ENCODE peak calls at places on chromosomes 3 and 15, in eight cellular contexts. One of them, this sample, is unnamed.
A peak's percentile ranks its signal among the peaks of the same experiment; 100 is the strongest.

GRCh38 chr3:185152433-185153169 is at the start of gene C3orf70:
- DNase-seq in body of pancreas: peak; percentile 53
- DNase-seq in heart left ventricle: peak; percentile 80
- DNase-seq in breast epithelium: no peak
- DNase-seq in transverse colon: peak; percentile 69
- DNase-seq in stomach: peak; percentile 60
- DNase-seq in K562: peak; percentile 74
- DNase-seq in esophagus muscularis mucosa: no peak
- DNase-seq in this sample: peak; percentile 23

GRCh38 chr3:23100106-23100505 is 103.0 kb upstream of the UBE2E2 start:
- DNase-seq in body of pancreas: no peak
- DNase-seq in heart left ventricle: no peak
- DNase-seq in breast epithelium: no peak
- DNase-seq in transverse colon: no peak
- DNase-seq in stomach: no peak
- DNase-seq in K562: no peak
- DNase-seq in esophagus muscularis mucosa: no peak
- DNase-seq in this sample: no peak

GRCh38 chr3:177705976-177706866 is 508.9 kb upstream of the TBL1XR1 start:
- DNase-seq in body of pancreas: peak; percentile 12
- DNase-seq in heart left ventricle: peak; percentile 69
- DNase-seq in breast epithelium: no peak
- DNase-seq in transverse colon: no peak
- DNase-seq in stomach: no peak
- DNase-seq in K562: no peak
- DNase-seq in esophagus muscularis mucosa: no peak
- DNase-seq in this sample: peak; percentile 58

GRCh38 chr3:16536996-16537395 is 23.5 kb upstream of the RFTN1 start:
- DNase-seq in body of pancreas: no peak
- DNase-seq in heart left ventricle: no peak
- DNase-seq in breast epithelium: no peak
- DNase-seq in transverse colon: no peak
- DNase-seq in stomach: no peak
- DNase-seq in K562: no peak
- DNase-seq in esophagus muscularis mucosa: peak; percentile 83
- DNase-seq in this sample: no peak

GRCh38 chr3:127418560-127419099 is 130.8 kb upstream of the PRR20G start:
- DNase-seq in body of pancreas: no peak
- DNase-seq in heart left ventricle: no peak
- DNase-seq in breast epithelium: no peak
- DNase-seq in transverse colon: no peak
- DNase-seq in stomach: no peak
- DNase-seq in K562: no peak
- DNase-seq in esophagus muscularis mucosa: no peak
- DNase-seq in this sample: no peak

GRCh38 chr3:134309987-134310700 is 59.5 kb upstream of the RYK start:
- DNase-seq in body of pancreas: no peak
- DNase-seq in heart left ventricle: no peak
- DNase-seq in breast epithelium: no peak
- DNase-seq in transverse colon: peak; percentile 43
- DNase-seq in stomach: no peak
- DNase-seq in K562: no peak
- DNase-seq in esophagus muscularis mucosa: no peak
- DNase-seq in this sample: peak; percentile 48

GRCh38 chr15:52261498-52262242 is 33.9 kb downstream of the MYO5C start:
- DNase-seq in body of pancreas: peak; percentile 68
- DNase-seq in heart left ventricle: no peak
- DNase-seq in breast epithelium: no peak
- DNase-seq in transverse colon: peak; percentile 61
- DNase-seq in stomach: peak; percentile 65
- DNase-seq in K562: no peak
- DNase-seq in esophagus muscularis mucosa: no peak
- DNase-seq in this sample: peak; percentile 68

GRCh38 chr3:79369306-79369705 is 398.5 kb downstream of the ROBO1 start:
- DNase-seq in body of pancreas: no peak
- DNase-seq in heart left ventricle: no peak
- DNase-seq in breast epithelium: no peak
- DNase-seq in transverse colon: no peak
- DNase-seq in stomach: no peak
- DNase-seq in K562: no peak
- DNase-seq in esophagus muscularis mucosa: no peak
- DNase-seq in this sample: no peak

GRCh38 chr3:151085889-151086483 is 522 bp downstream of the MED12L start:
- DNase-seq in body of pancreas: peak; percentile 12
- DNase-seq in heart left ventricle: peak; percentile 59
- DNase-seq in breast epithelium: no peak
- DNase-seq in transverse colon: peak; percentile 10
- DNase-seq in stomach: no peak
- DNase-seq in K562: no peak
- DNase-seq in esophagus muscularis mucosa: no peak
- DNase-seq in this sample: no peak

GRCh38 chr3:143119974-143120715 is 574 bp downstream of the CHST2 start:
- DNase-seq in body of pancreas: no peak
- DNase-seq in heart left ventricle: peak; percentile 77
- DNase-seq in breast epithelium: no peak
- DNase-seq in transverse colon: peak; percentile 17
- DNase-seq in stomach: no peak
- DNase-seq in K562: peak; percentile 55
- DNase-seq in esophagus muscularis mucosa: peak; percentile 75
- DNase-seq in this sample: no peak

GRCh38 chr15:90617668-90618097 is 88.0 kb downstream of the CRTC3 start:
- DNase-seq in body of pancreas: no peak
- DNase-seq in heart left ventricle: no peak
- DNase-seq in breast epithelium: no peak
- DNase-seq in transverse colon: no peak
- DNase-seq in stomach: no peak
- DNase-seq in K562: no peak
- DNase-seq in esophagus muscularis mucosa: no peak
- DNase-seq in this sample: no peak

GRCh38 chr3:77626157-77626556 is 586.3 kb downstream of the ROBO2 start:
- DNase-seq in body of pancreas: no peak
- DNase-seq in heart left ventricle: no peak
- DNase-seq in breast epithelium: no peak
- DNase-seq in transverse colon: no peak
- DNase-seq in stomach: no peak
- DNase-seq in K562: no peak
- DNase-seq in esophagus muscularis mucosa: no peak
- DNase-seq in this sample: no peak

GRCh38 chr15:33068007-33068441 is 126.5 kb downstream of the FMN1 start:
- DNase-seq in body of pancreas: peak; percentile 71
- DNase-seq in heart left ventricle: peak; percentile 70
- DNase-seq in breast epithelium: peak; percentile 65
- DNase-seq in transverse colon: peak; percentile 89
- DNase-seq in stomach: peak; percentile 87
- DNase-seq in K562: no peak
- DNase-seq in esophagus muscularis mucosa: no peak
- DNase-seq in this sample: peak; percentile 65

GRCh38 chr15:85607842-85608241 is 186.9 kb downstream of the KLHL25 start:
- DNase-seq in body of pancreas: no peak
- DNase-seq in heart left ventricle: no peak
- DNase-seq in breast epithelium: no peak
- DNase-seq in transverse colon: no peak
- DNase-seq in stomach: no peak
- DNase-seq in K562: no peak
- DNase-seq in esophagus muscularis mucosa: no peak
- DNase-seq in this sample: no peak
- H3K27ac ChIP-seq in body of pancreas: peak overlapping the region; percentile 60
- H3K27ac ChIP-seq in heart left ventricle: peak overlapping the region; percentile 70
- H3K27ac ChIP-seq in breast epithelium: peak overlapping the region; percentile 79
- H3K27ac ChIP-seq in transverse colon: peak overlapping the region; percentile 28
- H3K27ac ChIP-seq in stomach: no peak overlapping the region
- H3K27ac ChIP-seq in K562: no peak overlapping the region
- H3K27ac ChIP-seq in esophagus muscularis mucosa: peak overlapping the region; percentile 60
- H3K27ac ChIP-seq in this sample: peak overlapping the region; percentile 20

DNA sequence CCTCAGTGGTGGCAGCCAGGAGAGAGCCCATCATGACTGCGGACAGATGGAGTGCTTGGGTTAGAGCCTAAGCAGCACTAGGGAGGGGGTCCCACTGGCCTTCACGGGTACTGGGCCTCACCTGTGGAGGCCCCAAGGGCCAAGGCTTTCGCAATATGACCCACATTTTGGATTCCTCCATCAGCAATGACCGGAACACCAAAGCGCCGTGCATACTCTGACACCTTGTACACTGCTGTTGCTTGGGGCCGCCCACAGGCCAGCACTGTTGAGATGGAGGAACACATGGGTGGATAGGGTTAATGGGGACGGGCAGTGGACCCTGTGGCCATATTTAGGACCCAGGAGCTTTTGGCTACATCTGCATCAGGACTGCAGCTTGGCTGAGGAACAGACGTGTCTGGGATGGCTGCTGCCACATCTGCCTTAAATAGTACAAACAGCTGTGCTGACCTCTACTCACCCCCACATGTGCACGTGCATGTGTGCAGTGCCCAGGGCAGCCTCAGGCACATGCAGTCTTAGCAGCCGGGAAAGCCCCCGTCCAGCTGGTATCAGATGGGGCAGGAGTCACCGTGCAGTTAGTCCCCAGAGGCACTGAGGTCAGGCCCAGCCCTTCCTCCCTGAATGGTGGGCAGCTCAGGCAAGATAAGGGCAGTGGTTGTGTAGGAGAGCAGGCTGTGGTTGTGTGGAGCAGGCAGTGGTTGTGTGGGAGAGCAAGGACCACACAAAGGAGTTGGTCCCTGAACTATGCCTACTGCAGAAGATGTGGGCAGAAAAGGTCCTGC is 3.3 kb downstream of the NDUFAF3 start:
- DNase-seq in body of pancreas: no peak
- DNase-seq in heart left ventricle: no peak
- DNase-seq in breast epithelium: no peak
- DNase-seq in transverse colon: no peak
- DNase-seq in stomach: no peak
- DNase-seq in K562: no peak
- DNase-seq in esophagus muscularis mucosa: no peak
- DNase-seq in this sample: no peak
- TF ChIP-seq POLR2A in body of pancreas: no peak
- TF ChIP-seq POLR2A in heart left ventricle: no peak
- TF ChIP-seq POLR2A in breast epithelium: no peak
- TF ChIP-seq POLR2A in transverse colon: no peak
- TF ChIP-seq POLR2A in stomach: no peak
- TF ChIP-seq POLR2A in K562: peak; percentile 69
- TF ChIP-seq POLR2A in esophagus muscularis mucosa: no peak
- TF ChIP-seq POLR2A in this sample: no peak

GRCh38 chr3:49316696-49317457 is 23.0 kb downstream of the USP4 start:
- DNase-seq in body of pancreas: no peak
- DNase-seq in heart left ventricle: no peak
- DNase-seq in breast epithelium: no peak
- DNase-seq in transverse colon: peak; percentile 33
- DNase-seq in stomach: no peak
- DNase-seq in K562: no peak
- DNase-seq in esophagus muscularis mucosa: peak; percentile 92
- DNase-seq in this sample: no peak

GRCh38 chr3:49311283-49311682 is 28.6 kb downstream of the USP4 start:
- DNase-seq in body of pancreas: no peak
- DNase-seq in heart left ventricle: no peak
- DNase-seq in breast epithelium: no peak
- DNase-seq in transverse colon: no peak
- DNase-seq in stomach: no peak
- DNase-seq in K562: no peak
- DNase-seq in esophagus muscularis mucosa: no peak
- DNase-seq in this sample: no peak

DNA sequence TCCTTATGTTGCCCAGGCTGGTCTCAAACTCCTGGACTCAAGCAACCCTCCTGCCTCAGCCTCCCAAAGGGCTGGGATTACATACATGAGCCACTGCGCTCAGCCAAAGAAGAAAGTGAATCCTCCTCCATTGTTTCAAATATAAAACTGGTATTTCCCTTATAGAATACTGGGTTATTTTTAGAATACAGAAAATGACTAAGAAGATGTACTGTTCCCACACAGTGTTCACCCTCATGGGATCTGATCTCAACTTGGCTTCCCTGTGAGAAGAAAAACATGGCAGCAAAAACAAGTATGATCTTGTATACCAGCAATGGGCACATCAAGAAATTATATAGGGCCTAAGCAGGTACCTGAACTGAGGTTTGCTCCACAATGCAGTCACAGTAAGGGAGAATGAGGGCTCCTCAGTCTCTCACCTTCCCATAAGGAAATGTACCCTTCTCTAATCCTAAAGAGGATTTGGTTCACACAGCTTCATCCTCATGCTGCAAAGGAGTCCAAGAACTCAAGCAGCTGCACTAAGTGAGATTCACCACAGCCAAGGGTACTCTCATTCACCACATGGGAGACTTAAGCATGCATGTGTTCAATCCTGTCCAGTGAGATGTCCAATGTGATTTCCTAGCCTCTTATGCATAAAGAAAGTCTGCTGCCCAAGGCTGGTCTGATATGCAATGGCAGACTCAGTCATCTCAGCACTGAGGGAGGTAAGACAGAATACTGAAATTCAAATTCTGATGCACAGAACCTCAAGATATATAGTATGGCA is 25.8 kb downstream of the USP4 start:
- DNase-seq in body of pancreas: no peak
- DNase-seq in heart left ventricle: no peak
- DNase-seq in breast epithelium: no peak
- DNase-seq in transverse colon: no peak
- DNase-seq in stomach: no peak
- DNase-seq in K562: no peak
- DNase-seq in esophagus muscularis mucosa: no peak
- DNase-seq in this sample: no peak
- H3K27ac ChIP-seq in body of pancreas: no peak overlapping the region
- H3K27ac ChIP-seq in heart left ventricle: no peak overlapping the region
- H3K27ac ChIP-seq in breast epithelium: no peak overlapping the region
- H3K27ac ChIP-seq in transverse colon: no peak overlapping the region
- H3K27ac ChIP-seq in stomach: no peak overlapping the region
- H3K27ac ChIP-seq in K562: no peak overlapping the region
- H3K27ac ChIP-seq in esophagus muscularis mucosa: no peak overlapping the region
- H3K27ac ChIP-seq in this sample: no peak overlapping the region

GRCh38 chr15:68053701-68053996 is 466 bp upstream of the PIAS1 start:
- DNase-seq in body of pancreas: no peak
- DNase-seq in heart left ventricle: no peak
- DNase-seq in breast epithelium: no peak
- DNase-seq in transverse colon: no peak
- DNase-seq in stomach: no peak
- DNase-seq in K562: no peak
- DNase-seq in esophagus muscularis mucosa: no peak
- DNase-seq in this sample: no peak
- TF ChIP-seq POLR2A in body of pancreas: no peak
- TF ChIP-seq POLR2A in heart left ventricle: no peak
- TF ChIP-seq POLR2A in breast epithelium: no peak
- TF ChIP-seq POLR2A in transverse colon: no peak
- TF ChIP-seq POLR2A in stomach: no peak
- TF ChIP-seq POLR2A in K562: no peak
- TF ChIP-seq POLR2A in esophagus muscularis mucosa: no peak
- TF ChIP-seq POLR2A in this sample: no peak

This sample was measured in prostate gland.